ENCODE peak calls at places on chromosomes 12 and 14, in eight cellular contexts. L is coronary artery, D is HepG2, R is mucosa of descending colon, P is bronchial epithelial cell, J is GM23338, G is AG10803, T is fibroblast of the aortic adventitia. H is an unnamed sample.

GRCh38 chr12:118238888-118239287 is 103.0 kb downstream of the PEBP1 start:
- DNase-seq in L (no peak), D (no peak), R (no peak), P (no peak), J (no peak), G (no peak), T (no peak), H (no peak)

GRCh38 chr12:88876867-88877266 is 296.6 kb upstream of the KITLG start:
- DNase-seq in L (no peak), D (no peak), R (no peak), P (peak; percentile 52), J (no peak), G (peak; percentile 54), T (peak; percentile 16), H (peak; percentile 16)

GRCh38 chr12:131076791-131077747 is 123.4 kb downstream of the ADGRD1 start:
- DNase-seq in L (peak; percentile 62), D (no peak), R (no peak), P (no peak), J (no peak), G (no peak), T (no peak), H (no peak)

GRCh38 chr14:65599375-65599774 is 186.8 kb downstream of the FUT8 start:
- DNase-seq in L (no peak), D (no peak), R (no peak), P (no peak), J (no peak), G (peak; percentile 61), T (peak; percentile 37), H (peak; percentile 41)

GRCh38 chr12:4505381-4505986 is 33.2 kb upstream of the RAD51AP1 start:
- DNase-seq in L (no peak), D (no peak), R (no peak), P (peak; percentile 7), J (no peak), G (peak; percentile 33), T (peak; percentile 26), H (no peak)

GRCh38 chr14:24403294-24404013 is 4.7 kb downstream of the NYNRIN start:
- DNase-seq in L (no peak), D (no peak), R (no peak), P (peak; percentile 45), J (no peak), G (peak; percentile 61), T (peak; percentile 54), H (no peak)

GRCh38 chr14:87171161-87171560 is 821.8 kb downstream of the GALC start:
- DNase-seq in L (no peak), D (no peak), R (no peak), P (no peak), J (no peak), G (no peak), T (no peak), H (no peak)

GRCh38 chr12:13094349-13094748 is 9.1 kb downstream of the GSG1 start:
- DNase-seq in L (no peak), D (no peak), R (no peak), P (peak; percentile 74), J (no peak), G (peak; percentile 86), T (peak; percentile 72), H (peak; percentile 55)

GRCh38 chr12:90938451-90938850 is 16.5 kb downstream of the CCER1 start:
- DNase-seq in L (no peak), D (no peak), R (no peak), P (peak; percentile 84), J (no peak), G (peak; percentile 39), T (peak; percentile 26), H (peak; percentile 78)

GRCh38 chr14:68309121-68309520 is 483.7 kb downstream of the ZFP36L1 start:
- DNase-seq in L (no peak), D (no peak), R (no peak), P (peak; percentile 52), J (no peak), G (no peak), T (no peak), H (no peak)

GRCh38 chr14:75981426-75981825 is 369 bp downstream of the TGFB3 start:
- DNase-seq in L (no peak), D (peak; percentile 18), R (peak; percentile 50), P (no peak), J (peak; percentile 61), G (no peak), T (no peak), H (no peak)

GRCh38 chr12:57755194-57755453 is 221 bp downstream of the MARCHF9 start:
- DNase-seq in L (no peak), D (no peak), R (no peak), P (no peak), J (no peak), G (no peak), T (no peak), H (no peak)

GRCh38 chr14:95222870-95223398 is 65.6 kb upstream of the DICER1 start:
- DNase-seq in L (no peak), D (peak; percentile 21), R (no peak), P (peak; percentile 13), J (no peak), G (peak; percentile 50), T (peak; percentile 36), H (no peak)

GRCh38 chr14:19895282-19895681 is 20.3 kb downstream of the OR4K2 start:
- DNase-seq in L (no peak), D (no peak), R (no peak), P (no peak), J (no peak), G (no peak), T (no peak), H (no peak)

GRCh38 chr14:96038558-96038919 is 623 bp upstream of the C14orf132 start:
- DNase-seq in L (peak; percentile 60), D (no peak), R (no peak), P (peak; percentile 12), J (peak; percentile 46), G (no peak), T (no peak), H (no peak)

GRCh38 chr14:100771121-100771800 is 44.6 kb downstream of the DLK1 start:
- DNase-seq in L (peak; percentile 49), D (peak; percentile 43), R (no peak), P (no peak), J (no peak), G (no peak), T (no peak), H (no peak)

GRCh38 chr14:89564291-89564957 is 147.4 kb upstream of the FOXN3 start:
- DNase-seq in L (no peak), D (no peak), R (no peak), P (no peak), J (no peak), G (peak; percentile 23), T (peak; percentile 50), H (no peak)

GRCh38 chr14:92589213-92589852 is 75.8 kb downstream of the RIN3 start:
- DNase-seq in L (peak; percentile 41), D (peak; percentile 34), R (no peak), P (peak; percentile 29), J (peak; percentile 42), G (peak; percentile 40), T (peak; percentile 42), H (peak; percentile 62)
- TF ChIP-seq CTCF in L (no peak), D (peak; percentile 56), R (no peak), P (peak; percentile 51), J (peak; percentile 54), G (peak; percentile 59), T (peak; percentile 39), H (peak; percentile 47)

DNA sequence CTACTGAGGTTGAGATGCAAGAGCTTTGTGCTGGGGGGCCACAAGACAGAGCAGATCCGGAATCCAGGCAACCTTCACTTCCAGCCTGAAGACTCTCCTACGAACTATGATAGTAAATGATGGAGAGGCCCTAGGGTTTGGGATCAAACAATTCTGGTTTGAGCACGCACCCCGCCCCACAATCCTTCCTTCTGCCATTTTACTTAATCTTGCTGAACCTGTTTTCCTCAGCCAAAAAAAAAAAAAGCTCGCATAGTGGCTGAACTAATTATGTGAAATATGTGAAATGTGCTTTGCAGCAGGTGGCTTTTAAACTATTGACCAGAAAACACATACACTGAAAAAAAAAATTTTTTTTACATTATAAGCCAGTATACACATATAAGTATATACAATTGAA is 677 bp upstream of the ITFG2 start:
- DNase-seq in L (no peak), D (no peak), R (no peak), P (no peak), J (no peak), G (no peak), T (no peak), H (no peak)
- H3K4me3 ChIP-seq in L (peak overlapping the region; percentile 98), D (no peak overlapping the region), R (peak overlapping the region; percentile 40), P (peak overlapping the region; percentile 85), J (peak overlapping the region; percentile 3), G (peak overlapping the region; percentile 99), T (peak overlapping the region; percentile 96), H (peak overlapping the region; percentile 64)

DNA sequence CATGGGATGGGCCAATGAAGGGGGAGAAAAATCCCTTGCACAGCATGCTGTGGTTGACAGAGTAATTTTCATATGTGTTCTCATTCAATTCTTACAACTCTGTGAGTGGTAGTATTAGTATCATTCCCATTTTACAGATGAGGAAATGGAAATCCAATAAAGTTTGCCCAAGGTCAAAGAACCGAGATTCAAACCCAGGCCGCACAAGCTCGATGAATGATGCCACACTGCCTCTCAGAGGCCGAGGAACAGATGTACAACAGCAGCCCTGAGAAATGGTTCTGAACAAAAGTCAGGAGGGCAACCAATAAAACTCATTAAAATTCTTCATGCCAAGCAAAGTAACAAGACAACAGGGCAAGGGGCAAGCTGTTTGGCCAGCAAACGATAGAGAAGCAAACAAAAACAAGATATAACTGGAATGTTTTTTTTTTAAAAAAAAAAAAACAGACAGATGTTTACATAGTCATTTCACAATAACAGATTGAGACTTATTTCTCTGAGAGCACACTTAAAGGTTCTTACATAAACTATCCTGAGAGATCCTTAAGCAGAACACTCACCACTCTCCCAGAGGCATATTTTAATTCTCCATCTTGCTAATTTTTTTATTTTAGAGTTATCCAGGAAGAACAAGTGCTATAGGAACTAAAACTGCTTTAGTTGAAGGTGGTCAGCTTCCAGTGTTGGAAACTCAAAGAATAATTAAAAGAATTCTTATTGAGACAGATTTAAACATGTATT is 85.8 kb downstream of the EXOC5 start:
- DNase-seq in L (no peak), D (peak; percentile 15), R (no peak), P (peak; percentile 13), J (peak; percentile 74), G (no peak), T (peak; percentile 3), H (peak; percentile 28)
- TF ChIP-seq CTCF in L (no peak), D (peak; percentile 66), R (no peak), P (peak; percentile 42), J (peak; percentile 97), G (peak; percentile 28), T (peak; percentile 28), H (peak; percentile 32)

DNA sequence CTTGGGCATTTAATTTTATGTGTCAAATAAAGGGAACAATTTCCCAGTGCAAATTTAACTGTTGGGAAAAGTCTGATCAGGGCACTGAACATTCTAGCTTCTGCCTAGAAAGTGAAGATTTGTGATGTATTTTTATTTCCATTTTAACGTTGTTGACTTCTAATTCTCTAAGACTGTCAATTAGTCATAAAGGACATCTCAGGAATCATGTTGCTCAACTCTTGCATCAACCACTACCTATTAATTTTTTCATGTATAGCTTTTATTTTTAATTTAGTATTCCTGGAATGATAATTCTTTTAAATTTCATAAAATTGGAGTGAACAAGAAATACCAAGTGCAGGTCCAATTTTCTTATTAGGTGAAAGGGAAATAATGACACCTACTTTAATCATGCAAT is 87.9 kb upstream of the METAP2 start:
- DNase-seq in L (no peak), D (no peak), R (no peak), P (peak; percentile 30), J (no peak), G (peak; percentile 29), T (peak; percentile 37), H (no peak)
- H3K4me3 ChIP-seq in L (peak overlapping the region; percentile 67), D (no peak overlapping the region), R (no peak overlapping the region), P (no peak overlapping the region), J (no peak overlapping the region), G (peak overlapping the region; percentile 51), T (peak overlapping the region; percentile 68), H (no peak overlapping the region)